ENCODE peak calls at places on chromosomes 1 and 21, in six cellular contexts. J is H1; B is CD4-positive, alpha-beta T cell; F is GM13977; K is tibial nerve; Y is choroid plexus epithelial cell. Z is an unnamed sample.
A peak's percentile ranks its signal among the peaks of the same experiment; 100 is the strongest.

GRCh38 chr1:25338188-25338981 is at the start of gene TMEM50A:
- DNase-seq in J (peak; percentile 96), B (peak; percentile 86), F (peak; percentile 92), K (peak; percentile 84), Y (peak; percentile 85), Z (peak; percentile 92)

GRCh38 chr1:3017440-3018050 is 3.7 kb upstream of the ACTRT2 start:
- DNase-seq in J (no peak), B (no peak), F (no peak), K (no peak), Y (no peak), Z (no peak)

GRCh38 chr1:229296541-229296941 is 25.6 kb downstream of the RAB4A start:
- DNase-seq in J (no peak), B (no peak), F (no peak), K (no peak), Y (peak; percentile 75), Z (peak; percentile 72)

GRCh38 chr1:28280961-28281360 is 21.6 kb downstream of the SESN2 start:
- DNase-seq in J (no peak), B (no peak), F (no peak), K (no peak), Y (no peak), Z (no peak)

GRCh38 chr1:153439273-153439672 is 21.2 kb downstream of the S100A7 start:
- DNase-seq in J (no peak), B (no peak), F (no peak), K (no peak), Y (no peak), Z (no peak)

GRCh38 chr1:33902486-33903209 is 38.8 kb downstream of the HMGB4 start:
- DNase-seq in J (no peak), B (no peak), F (no peak), K (no peak), Y (no peak), Z (peak; percentile 50)

GRCh38 chr1:109933856-109934711 is 23.4 kb downstream of the CSF1 start:
- DNase-seq in J (no peak), B (no peak), F (peak; percentile 12), K (no peak), Y (peak; percentile 90), Z (no peak)

GRCh38 chr1:55579332-55579996 is 364.3 kb upstream of the USP24 start:
- DNase-seq in J (no peak), B (no peak), F (no peak), K (no peak), Y (no peak), Z (no peak)

GRCh38 chr1:190373705-190374336 is 103.8 kb downstream of the BRINP3 start:
- DNase-seq in J (no peak), B (no peak), F (peak; percentile 4), K (no peak), Y (peak; percentile 57), Z (no peak)

GRCh38 chr1:5938068-5938740 is 54.0 kb downstream of the NPHP4 start:
- DNase-seq in J (peak; percentile 31), B (no peak), F (no peak), K (no peak), Y (peak; percentile 84), Z (no peak)

GRCh38 chr1:23624440-23624839 is 65.1 kb upstream of the ID3 start:
- DNase-seq in J (no peak), B (no peak), F (peak; percentile 66), K (no peak), Y (no peak), Z (no peak)

GRCh38 chr1:225765982-225766674 is 11.5 kb upstream of the SRP9 start:
- DNase-seq in J (no peak), B (no peak), F (no peak), K (no peak), Y (no peak), Z (no peak)

GRCh38 chr1:223231581-223231980 is 88.5 kb upstream of the TLR5 start:
- DNase-seq in J (peak; percentile 24), B (no peak), F (no peak), K (no peak), Y (no peak), Z (no peak)

GRCh38 chr1:24717867-24718650 is 27.2 kb upstream of the CLIC4 start:
- DNase-seq in J (no peak), B (no peak), F (no peak), K (peak; percentile 31), Y (no peak), Z (no peak)

GRCh38 chr1:206000641-206001339 is 2.4 kb downstream of the RAB7B start:
- DNase-seq in J (no peak), B (no peak), F (no peak), K (no peak), Y (no peak), Z (no peak)

GRCh38 chr21:40231979-40232378 is 364.7 kb downstream of the PCP4 start:
- DNase-seq in J (no peak), B (no peak), F (no peak), K (no peak), Y (no peak), Z (no peak)

GRCh38 chr1:24735619-24736375 is 9.4 kb upstream of the CLIC4 start:
- DNase-seq in J (no peak), B (no peak), F (no peak), K (no peak), Y (peak; percentile 55), Z (no peak)

GRCh38 chr1:29856663-29857224 is 620.4 kb downstream of the PTPRU start:
- DNase-seq in J (no peak), B (no peak), F (no peak), K (no peak), Y (no peak), Z (no peak)

GRCh38 chr1:228272831-228273571 is 65.2 kb downstream of the OBSCN start:
- DNase-seq in J (peak; percentile 38), B (no peak), F (no peak), K (no peak), Y (no peak), Z (peak; percentile 34)

GRCh38 chr1:79133703-79134258 is 127.3 kb upstream of the ADGRL4 start:
- DNase-seq in J (no peak), B (no peak), F (no peak), K (no peak), Y (peak; percentile 11), Z (no peak)

GRCh38 chr1:1111516-1112236 is 4.2 kb downstream of the C1orf159 start:
- DNase-seq in J (no peak), B (no peak), F (no peak), K (no peak), Y (no peak), Z (no peak)

GRCh38 chr1:15950763-15951295 is 25.1 kb downstream of the ZBTB17 start:
- DNase-seq in J (no peak), B (no peak), F (no peak), K (peak; percentile 52), Y (peak; percentile 60), Z (peak; percentile 88)

GRCh38 chr21:14318598-14318997 is 64.3 kb downstream of the HSPA13 start:
- DNase-seq in J (no peak), B (no peak), F (no peak), K (no peak), Y (no peak), Z (no peak)

GRCh38 chr1:77706321-77706720 is 23.9 kb upstream of the ZZZ3 start:
- DNase-seq in J (no peak), B (no peak), F (no peak), K (no peak), Y (no peak), Z (no peak)

GRCh38 chr1:110011527-110012041 is 22.8 kb upstream of the STRIP1 start:
- DNase-seq in J (peak; percentile 49), B (no peak), F (peak; percentile 77), K (no peak), Y (peak; percentile 86), Z (no peak)

GRCh38 chr1:248748211-248748610 is 7.3 kb downstream of the LYPD8 start:
- DNase-seq in J (no peak), B (no peak), F (no peak), K (no peak), Y (no peak), Z (no peak)

GRCh38 chr1:187078916-187079315 is 250.2 kb downstream of the PLA2G4A start:
- DNase-seq in J (no peak), B (no peak), F (no peak), K (no peak), Y (no peak), Z (no peak)

GRCh38 chr1:237799762-237800474 is 90.8 kb downstream of the ZP4 start:
- DNase-seq in J (peak; percentile 82), B (no peak), F (peak; percentile 53), K (no peak), Y (peak; percentile 50), Z (no peak)

GRCh38 chr21:45632897-45633260 is 10.6 kb upstream of the PCBP3 start:
- DNase-seq in J (no peak), B (no peak), F (peak; percentile 11), K (no peak), Y (no peak), Z (no peak)

GRCh38 chr1:155938220-155938627 is 3.2 kb upstream of the RXFP4 start:
- DNase-seq in J (no peak), B (no peak), F (peak; percentile 73), K (peak; percentile 60), Y (peak; percentile 83), Z (no peak)
- TF ChIP-seq CTCF in J (peak; percentile 75), B (peak; percentile 72), F (peak; percentile 80), K (peak; percentile 71), Y (peak; percentile 78), Z (peak; percentile 44)

GRCh38 chr1:87327362-87328120 is 1.1 kb upstream of the LMO4 start:
- DNase-seq in J (no peak), B (no peak), F (no peak), K (no peak), Y (peak; percentile 10), Z (no peak)
- TF ChIP-seq CTCF in J (no peak), B (no peak), F (no peak), K (no peak), Y (no peak), Z (no peak)

DNA sequence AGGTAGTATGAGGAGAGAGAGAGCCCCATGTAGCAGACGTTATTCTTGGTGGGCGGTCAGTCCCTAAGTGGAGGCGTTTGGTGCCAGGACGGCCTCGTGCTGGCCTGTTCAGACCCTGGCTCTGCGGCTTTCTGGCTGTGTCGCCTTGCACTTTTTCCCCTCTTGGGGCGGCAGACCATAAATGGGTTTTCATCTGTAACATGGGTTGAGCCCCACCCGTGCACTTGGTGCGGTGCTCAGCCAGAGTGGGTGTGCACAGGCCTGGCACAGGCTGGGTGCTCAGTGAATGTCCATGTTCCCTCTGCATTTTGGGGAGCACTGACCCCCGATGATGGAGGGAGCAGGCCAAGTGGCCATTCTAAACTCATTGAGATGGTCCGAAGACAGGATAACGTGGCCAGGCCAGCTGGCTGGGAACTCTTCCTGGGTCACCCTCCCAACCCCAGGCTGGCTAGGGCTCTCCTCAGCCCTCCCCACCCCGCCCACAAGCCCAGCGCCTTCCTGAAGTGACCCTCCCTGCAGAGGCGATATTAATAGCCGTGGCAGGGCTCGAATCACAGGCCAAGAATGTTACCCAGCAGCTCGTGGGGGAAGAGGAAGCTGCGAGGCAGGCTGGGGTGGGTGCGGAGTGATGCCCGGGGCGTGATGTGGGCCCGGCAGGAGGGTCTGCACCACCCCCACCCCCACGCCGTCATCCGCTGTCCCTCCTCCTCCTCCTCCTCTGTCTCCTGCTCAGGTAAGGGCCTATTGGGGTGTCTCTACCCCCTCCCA is 78.5 kb downstream of the ARHGEF10L start:
- DNase-seq in J (no peak), B (no peak), F (no peak), K (peak; percentile 39), Y (peak; percentile 10), Z (peak; percentile 77)
- TF ChIP-seq CTCF in J (no peak), B (no peak), F (no peak), K (no peak), Y (no peak), Z (peak; percentile 16)

DNA sequence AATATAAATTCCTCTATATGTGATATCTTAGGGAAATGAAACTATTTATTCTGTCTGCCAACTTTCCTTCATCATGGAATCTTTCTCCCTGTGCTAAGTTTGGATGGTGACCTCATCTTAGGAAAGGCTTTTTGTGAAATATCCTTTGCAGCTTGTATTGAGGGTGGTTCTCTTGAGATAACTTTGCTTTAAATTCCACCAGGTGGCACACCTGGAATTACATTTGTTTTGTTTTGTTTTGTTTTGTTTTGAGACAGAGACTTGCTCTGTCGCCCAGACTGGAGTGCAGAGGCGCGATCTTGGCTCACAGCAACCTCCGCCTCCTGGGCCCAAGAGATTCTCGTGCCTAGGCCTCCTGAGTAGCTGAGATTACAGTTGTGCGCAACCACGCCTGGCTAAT is 7.6 kb upstream of the CD1A start:
- DNase-seq in J (no peak), B (no peak), F (no peak), K (no peak), Y (no peak), Z (no peak)
- TF ChIP-seq CTCF in J (peak; percentile 21), B (no peak), F (peak; percentile 51), K (no peak), Y (no peak), Z (no peak)

Z was measured in right atrium auricular region.